ENCODE peak calls at places on chromosomes 2 and 18, in four cellular contexts. One of them, this sample, is unnamed.

GRCh38 chr18:34806527-34806926 is 96.4 kb downstream of the DTNA start:
- DNase-seq in Panc1: no peak
- DNase-seq in sigmoid colon: no peak
- DNase-seq in stomach: no peak
- DNase-seq in this sample: no peak

GRCh38 chr2:27832396-27832795 is 57.8 kb downstream of the RBKS start:
- DNase-seq in Panc1: no peak
- DNase-seq in sigmoid colon: no peak
- DNase-seq in stomach: no peak
- DNase-seq in this sample: no peak

GRCh38 chr2:241959751-241960269 is 90.3 kb downstream of the RTP5 start:
- DNase-seq in sigmoid colon: peak; percentile 52
- DNase-seq in Panc1: no peak
- DNase-seq in stomach: no peak
- DNase-seq in this sample: no peak

GRCh38 chr2:142097711-142098110 is 33.1 kb downstream of the LRP1B start:
- DNase-seq in Panc1: no peak
- DNase-seq in stomach: no peak
- DNase-seq in sigmoid colon: no peak
- DNase-seq in this sample: no peak

GRCh38 chr2:201369762-201370161 is 12.6 kb upstream of the FLACC1 start:
- DNase-seq in sigmoid colon: no peak
- DNase-seq in Panc1: no peak
- DNase-seq in stomach: no peak
- DNase-seq in this sample: no peak

GRCh38 chr2:54708584-54709340 is 14.7 kb upstream of the EML6 start:
- DNase-seq in Panc1: no peak
- DNase-seq in stomach: peak; percentile 59
- DNase-seq in sigmoid colon: peak; percentile 73
- DNase-seq in this sample: peak; percentile 55

GRCh38 chr18:22695674-22696073 is 237.5 kb upstream of the RBBP8 start:
- DNase-seq in Panc1: no peak
- DNase-seq in sigmoid colon: no peak
- DNase-seq in stomach: no peak
- DNase-seq in this sample: no peak

GRCh38 chr18:23422751-23423418 is 30.2 kb upstream of the RIOK3 start:
- DNase-seq in stomach: peak; percentile 57
- DNase-seq in Panc1: no peak
- DNase-seq in sigmoid colon: no peak
- DNase-seq in this sample: peak; percentile 77

GRCh38 chr2:235925250-235925919 is 242.8 kb downstream of the GBX2 start:
- DNase-seq in stomach: no peak
- DNase-seq in Panc1: no peak
- DNase-seq in sigmoid colon: no peak
- DNase-seq in this sample: no peak

GRCh38 chr2:26679857-26680256 is 12.7 kb upstream of the KCNK3 start:
- DNase-seq in Panc1: no peak
- DNase-seq in sigmoid colon: no peak
- DNase-seq in stomach: no peak
- DNase-seq in this sample: no peak

GRCh38 chr2:175786705-175787104 is 215.4 kb downstream of the LNPK start:
- DNase-seq in stomach: no peak
- DNase-seq in sigmoid colon: no peak
- DNase-seq in Panc1: no peak
- DNase-seq in this sample: no peak

GRCh38 chr2:174774828-174775227 is 10.6 kb upstream of the CHRNA1 start:
- DNase-seq in sigmoid colon: no peak
- DNase-seq in Panc1: no peak
- DNase-seq in stomach: no peak
- DNase-seq in this sample: no peak

GRCh38 chr2:229083606-229084349 is 187.3 kb downstream of the PID1 start:
- DNase-seq in stomach: no peak
- DNase-seq in Panc1: no peak
- DNase-seq in sigmoid colon: no peak
- DNase-seq in this sample: peak; percentile 60

GRCh38 chr2:10619643-10620042 is 70.1 kb downstream of the NOL10 start:
- DNase-seq in stomach: no peak
- DNase-seq in sigmoid colon: no peak
- DNase-seq in Panc1: no peak
- DNase-seq in this sample: no peak

GRCh38 chr18:62523631-62524442 is 1.0 kb downstream of the ZCCHC2 start:
- DNase-seq in stomach: peak; percentile 59
- DNase-seq in Panc1: no peak
- DNase-seq in sigmoid colon: peak; percentile 82
- DNase-seq in this sample: peak; percentile 48

GRCh38 chr2:43634604-43635306 is 2.3 kb upstream of the PLEKHH2 start:
- DNase-seq in sigmoid colon: no peak
- DNase-seq in stomach: no peak
- DNase-seq in Panc1: peak; percentile 85
- DNase-seq in this sample: no peak

GRCh38 chr18:59662008-59662701 is 35.1 kb downstream of the CCBE1 start:
- DNase-seq in Panc1: no peak
- DNase-seq in stomach: no peak
- DNase-seq in sigmoid colon: no peak
- DNase-seq in this sample: no peak

GRCh38 chr18:12307251-12307736 is 747 bp upstream of the TUBB6 start:
- DNase-seq in Panc1: no peak
- DNase-seq in stomach: no peak
- DNase-seq in sigmoid colon: peak; percentile 86
- DNase-seq in this sample: peak; percentile 42

GRCh38 chr2:95260028-95261023 is 13.9 kb upstream of the PROM2 start:
- DNase-seq in stomach: peak; percentile 18
- DNase-seq in sigmoid colon: no peak
- DNase-seq in Panc1: no peak
- DNase-seq in this sample: no peak

GRCh38 chr2:43311276-43311675 is 84.9 kb upstream of the ZFP36L2 start:
- DNase-seq in stomach: no peak
- DNase-seq in sigmoid colon: no peak
- DNase-seq in Panc1: no peak
- DNase-seq in this sample: no peak

GRCh38 chr18:13435596-13436333 is 217.2 kb downstream of the LDLRAD4 start:
- DNase-seq in stomach: no peak
- DNase-seq in sigmoid colon: peak; percentile 62
- DNase-seq in Panc1: peak; percentile 45
- DNase-seq in this sample: no peak

GRCh38 chr2:233469261-233470006 is 97.1 kb downstream of the USP40 start:
- DNase-seq in Panc1: no peak
- DNase-seq in stomach: peak; percentile 62
- DNase-seq in sigmoid colon: peak; percentile 86
- DNase-seq in this sample: peak; percentile 25

GRCh38 chr2:71455011-71455740 is 1.8 kb downstream of the DYSF start:
- DNase-seq in Panc1: no peak
- DNase-seq in stomach: no peak
- DNase-seq in sigmoid colon: no peak
- DNase-seq in this sample: no peak

GRCh38 chr2:129888896-129889295 is 90.6 kb upstream of the RAB6C start:
- DNase-seq in sigmoid colon: no peak
- DNase-seq in stomach: no peak
- DNase-seq in Panc1: no peak
- DNase-seq in this sample: no peak

GRCh38 chr18:50287028-50287440 is 458 bp downstream of the CXXC1 start:
- DNase-seq in stomach: no peak
- DNase-seq in sigmoid colon: peak; percentile 78
- DNase-seq in Panc1: no peak
- DNase-seq in this sample: no peak

GRCh38 chr2:161972232-161972631 is 101.8 kb downstream of the DPP4 start:
- DNase-seq in stomach: no peak
- DNase-seq in sigmoid colon: no peak
- DNase-seq in Panc1: no peak
- DNase-seq in this sample: no peak

GRCh38 chr18:34921811-34922385 is 119.3 kb upstream of the MAPRE2 start:
- DNase-seq in Panc1: no peak
- DNase-seq in sigmoid colon: no peak
- DNase-seq in stomach: no peak
- DNase-seq in this sample: no peak

GRCh38 chr18:8801263-8801901 is 96.0 kb downstream of the MTCL1 start:
- DNase-seq in Panc1: peak; percentile 47
- DNase-seq in stomach: no peak
- DNase-seq in sigmoid colon: no peak
- DNase-seq in this sample: no peak

GRCh38 chr2:16003809-16004208 is 63.5 kb downstream of the MYCN start:
- DNase-seq in sigmoid colon: no peak
- DNase-seq in Panc1: no peak
- DNase-seq in stomach: no peak
- DNase-seq in this sample: no peak

GRCh38 chr18:13003466-13003896 is 12.3 kb downstream of the CEP192 start:
- DNase-seq in sigmoid colon: no peak
- DNase-seq in Panc1: no peak
- DNase-seq in stomach: peak; percentile 51
- DNase-seq in this sample: no peak

GRCh38 chr2:70561893-70562292 is 8.3 kb upstream of the TGFA start:
- DNase-seq in Panc1: no peak
- DNase-seq in stomach: no peak
- DNase-seq in sigmoid colon: no peak
- DNase-seq in this sample: no peak

GRCh38 chr18:46469186-46469915 is 187.7 kb downstream of the LOXHD1 start:
- DNase-seq in stomach: no peak
- DNase-seq in Panc1: no peak
- DNase-seq in sigmoid colon: no peak
- DNase-seq in this sample: no peak

GRCh38 chr2:38740851-38741541 is 10.2 kb downstream of the SRSF7 start:
- DNase-seq in sigmoid colon: no peak
- DNase-seq in Panc1: no peak
- DNase-seq in stomach: no peak
- DNase-seq in this sample: no peak

GRCh38 chr2:52017836-52018235 is 985.9 kb upstream of the NRXN1 start:
- DNase-seq in sigmoid colon: no peak
- DNase-seq in stomach: no peak
- DNase-seq in Panc1: no peak
- DNase-seq in this sample: no peak

GRCh38 chr2:17388790-17389189 is 129.4 kb downstream of the RAD51AP2 start:
- DNase-seq in sigmoid colon: no peak
- DNase-seq in Panc1: no peak
- DNase-seq in stomach: no peak
- DNase-seq in this sample: no peak

GRCh38 chr2:20882466-20883170 is 59.7 kb upstream of the LDAH start:
- DNase-seq in Panc1: no peak
- DNase-seq in stomach: no peak
- DNase-seq in sigmoid colon: no peak
- DNase-seq in this sample: no peak

GRCh38 chr2:172095146-172095904 is 7.4 kb downstream of the DLX2 start:
- DNase-seq in stomach: peak; percentile 54
- DNase-seq in sigmoid colon: peak; percentile 77
- DNase-seq in Panc1: no peak
- DNase-seq in this sample: peak; percentile 59

DNA sequence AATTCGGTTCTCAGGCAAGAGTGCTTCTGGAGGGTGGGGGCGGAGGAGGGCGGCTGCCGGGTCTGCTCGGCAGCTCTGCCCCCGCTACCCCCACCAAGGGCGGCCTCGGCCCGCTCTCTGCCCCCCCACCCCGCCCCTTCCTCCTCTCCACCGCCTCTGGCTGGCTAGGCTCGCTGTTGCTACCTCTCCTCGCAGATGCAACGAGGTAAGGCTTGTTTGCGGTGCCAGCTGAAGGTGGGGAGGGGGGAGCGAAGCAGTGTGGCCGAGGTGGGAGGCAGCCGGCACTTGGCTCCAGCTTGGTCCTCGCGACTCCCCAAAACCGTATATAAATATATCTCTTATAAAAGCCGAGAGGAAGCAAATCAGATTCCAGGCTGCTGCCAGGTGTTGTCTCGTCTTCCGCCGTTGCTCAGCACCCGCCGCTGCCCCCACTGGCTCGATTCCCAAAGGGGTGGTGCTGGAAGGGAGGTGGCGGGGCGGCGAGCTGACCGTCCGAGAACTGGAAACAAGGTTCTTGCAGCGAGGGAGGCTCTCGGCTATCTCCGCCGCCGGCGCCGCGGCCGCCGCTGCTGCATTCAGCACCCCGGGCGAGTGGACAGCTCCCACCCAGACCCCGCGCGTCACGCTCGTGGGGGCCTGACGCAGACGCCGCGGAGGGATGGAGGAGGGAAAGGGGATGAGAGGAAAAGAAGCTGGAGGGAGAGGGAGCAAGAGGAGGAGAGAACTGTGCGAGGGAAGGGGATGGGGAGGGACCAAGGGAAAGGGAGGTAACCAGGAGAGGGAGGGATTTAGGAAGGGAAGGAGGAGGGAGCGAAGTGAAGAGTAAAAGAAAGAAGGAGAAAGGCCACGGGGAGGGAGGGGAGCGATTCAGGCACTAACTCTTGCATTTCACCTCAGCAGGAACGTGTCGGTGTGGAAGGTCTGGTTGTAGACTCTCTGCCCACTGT is at the start of gene MARCHF4:
- DNase-seq in stomach: peak; percentile 59
- DNase-seq in Panc1: no peak
- DNase-seq in sigmoid colon: peak; percentile 74
- DNase-seq in this sample: peak; percentile 40
- H3K4me3 ChIP-seq in stomach: peak within 1 kb of the TSS; percentile 41
- H3K4me3 ChIP-seq in Panc1: peak within 1 kb of the TSS; percentile 38
- H3K4me3 ChIP-seq in sigmoid colon: peak within 1 kb of the TSS; percentile 0
- H3K4me3 ChIP-seq in this sample: no peak within 1 kb of the TSS

GRCh38 chr2:177165731-177166711 is 46.6 kb upstream of the HNRNPA3 start:
- DNase-seq in sigmoid colon: no peak
- DNase-seq in stomach: no peak
- DNase-seq in Panc1: no peak
- DNase-seq in this sample: peak; percentile 22
- TF ChIP-seq POLR2AphosphoS5 in sigmoid colon: no peak
- TF ChIP-seq POLR2AphosphoS5 in stomach: peak; percentile 30
- TF ChIP-seq POLR2AphosphoS5 in Panc1: peak; percentile 27
- TF ChIP-seq POLR2AphosphoS5 in this sample: peak; percentile 60

GRCh38 chr18:25282282-25282681 is 69.7 kb downstream of the ZNF521 start:
- DNase-seq in stomach: no peak
- DNase-seq in Panc1: no peak
- DNase-seq in sigmoid colon: peak; percentile 64
- DNase-seq in this sample: peak; percentile 17

GRCh38 chr18:25279556-25279955 is 72.4 kb downstream of the ZNF521 start:
- DNase-seq in stomach: no peak
- DNase-seq in Panc1: no peak
- DNase-seq in sigmoid colon: no peak
- DNase-seq in this sample: no peak

GRCh38 chr18:25282922-25283703 is 68.9 kb downstream of the ZNF521 start:
- DNase-seq in stomach: no peak
- DNase-seq in Panc1: no peak
- DNase-seq in sigmoid colon: no peak
- DNase-seq in this sample: no peak

GRCh38 chr18:25279961-25280360 is 72.0 kb downstream of the ZNF521 start:
- DNase-seq in stomach: no peak
- DNase-seq in sigmoid colon: no peak
- DNase-seq in Panc1: no peak
- DNase-seq in this sample: no peak

DNA sequence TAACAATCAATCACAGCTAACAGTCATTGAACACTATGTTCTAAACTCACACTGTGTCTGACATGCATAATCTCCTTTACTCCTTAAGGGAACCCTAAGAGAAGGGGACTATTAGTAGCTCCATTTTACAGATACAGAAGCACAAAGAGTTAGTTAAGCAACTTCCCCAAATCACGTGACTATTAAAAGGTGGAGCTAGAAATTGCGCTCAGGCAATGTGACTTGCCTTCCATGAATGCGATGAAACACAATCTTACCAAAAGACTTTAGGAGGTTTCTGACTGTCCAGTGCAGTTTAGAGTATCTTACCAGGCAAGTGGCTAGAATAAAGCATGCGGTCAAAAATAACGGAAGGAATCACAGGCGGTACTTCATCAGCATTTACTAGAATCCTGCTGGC is 70.4 kb downstream of the ZNF521 start:
- DNase-seq in stomach: no peak
- DNase-seq in Panc1: no peak
- DNase-seq in sigmoid colon: no peak
- DNase-seq in this sample: no peak
- H3K4me1 ChIP-seq in stomach: peaks cover 16% of the 10 kb centered on the region
- H3K4me1 ChIP-seq in Panc1: no peaks in the 10 kb centered on the region
- H3K4me1 ChIP-seq in sigmoid colon: no peaks in the 10 kb centered on the region
- H3K4me1 ChIP-seq in this sample: no peaks in the 10 kb centered on the region

GRCh38 chr2:218032336-218033171 is 29.8 kb upstream of the TNS1 start:
- DNase-seq in stomach: peak; percentile 29
- DNase-seq in sigmoid colon: no peak
- DNase-seq in Panc1: no peak
- DNase-seq in this sample: no peak
- H3K4me3 ChIP-seq in stomach: no peak overlapping the region
- H3K4me3 ChIP-seq in sigmoid colon: no peak overlapping the region
- H3K4me3 ChIP-seq in Panc1: no peak overlapping the region
- H3K4me3 ChIP-seq in this sample: no peak overlapping the region